ENCODE peak calls at places on chromosomes 4 and X, in six cellular contexts. J is CD4-positive, alpha-beta T cell; P is GM06990; H is cardiac muscle cell; E is fibroblast of the aortic adventitia; U is left lung. L is an unnamed sample.

GRCh38 chr4:13523591-13524503 is 20.5 kb downstream of the NKX3-2 start:
- DNase-seq in P (no peak), U (no peak), E (no peak), J (no peak), H (no peak), L (peak)

GRCh38 chr4:33961751-33962150 is 2282.6 kb downstream of the ARAP2 start:
- DNase-seq in E (no peak), P (no peak), H (no peak), U (no peak), J (no peak), L (no peak)

GRCh38 chrX:110175146-110175545 is 142.7 kb downstream of the AMMECR1 start:
- DNase-seq in H (no peak), E (no peak), U (no peak), J (no peak), P (no peak), L (no peak)

GRCh38 chr4:86155766-86156165 is 204.1 kb downstream of the MAPK10 start:
- DNase-seq in J (no peak), P (no peak), E (no peak), H (no peak), U (no peak), L (no peak)

GRCh38 chr4:155079866-155080265 is 128.6 kb upstream of the NPY2R start:
- DNase-seq in H (no peak), P (no peak), U (no peak), J (no peak), E (peak), L (no peak)

GRCh38 chrX:150499240-150499639 is 69.2 kb upstream of the MTM1 start:
- DNase-seq in U (no peak), P (no peak), H (no peak), J (no peak), E (no peak), L (no peak)

GRCh38 chrX:16946971-16947562 is 609 bp downstream of the REPS2 start:
- DNase-seq in P (peak), U (peak), H (peak), J (no peak), E (no peak), L (peak)

GRCh38 chr4:134691915-134692314 is 490.3 kb upstream of the PABPC4L start:
- DNase-seq in U (no peak), P (no peak), J (no peak), E (no peak), H (no peak), L (no peak)

GRCh38 chrX:19670854-19671620 is 155.7 kb upstream of the MAP3K15 start:
- DNase-seq in E (peak), U (no peak), P (no peak), H (no peak), J (no peak), L (no peak)

GRCh38 chrX:16712825-16713155 is 321 bp upstream of the CTPS2 start:
- DNase-seq in E (peak), H (no peak), J (no peak), U (no peak), P (no peak), L (no peak)

GRCh38 chr4:139954512-139954911 is 199.5 kb downstream of the MAML3 start:
- DNase-seq in U (no peak), J (no peak), E (no peak), P (no peak), H (no peak), L (no peak)

GRCh38 chrX:71671938-71672337 is 4.6 kb downstream of the LOC101059915 start:
- DNase-seq in H (no peak), P (no peak), J (no peak), E (no peak), U (peak), L (no peak)

GRCh38 chrX:18951032-18951431 is 32.9 kb downstream of the PHKA2 start:
- DNase-seq in P (no peak), U (no peak), E (no peak), J (no peak), H (no peak), L (no peak)

GRCh38 chr4:123631699-123632098 is 235.1 kb downstream of the SPRY1 start:
- DNase-seq in P (no peak), U (no peak), J (no peak), H (no peak), E (peak), L (no peak)

GRCh38 chrX:47235691-47236103 is 2.9 kb downstream of the USP11 start:
- DNase-seq in U (no peak), H (no peak), E (no peak), J (no peak), P (no peak), L (no peak)

GRCh38 chrX:145002776-145003175 is 244.5 kb upstream of the SPANXN1 start:
- DNase-seq in J (no peak), E (no peak), H (no peak), P (no peak), U (no peak), L (no peak)

GRCh38 chr4:119729815-119730643 is 101.4 kb upstream of the PDE5A start:
- DNase-seq in U (no peak), J (no peak), H (no peak), E (peak), P (no peak), L (no peak)

GRCh38 chr4:16124232-16124631 is 40.4 kb upstream of the PROM1 start:
- DNase-seq in E (no peak), J (no peak), H (no peak), P (no peak), U (no peak), L (no peak)

GRCh38 chr4:8504279-8505007 is 63.9 kb downstream of the TRMT44 start:
- DNase-seq in H (no peak), J (no peak), U (no peak), E (no peak), P (no peak), L (no peak)

DNA sequence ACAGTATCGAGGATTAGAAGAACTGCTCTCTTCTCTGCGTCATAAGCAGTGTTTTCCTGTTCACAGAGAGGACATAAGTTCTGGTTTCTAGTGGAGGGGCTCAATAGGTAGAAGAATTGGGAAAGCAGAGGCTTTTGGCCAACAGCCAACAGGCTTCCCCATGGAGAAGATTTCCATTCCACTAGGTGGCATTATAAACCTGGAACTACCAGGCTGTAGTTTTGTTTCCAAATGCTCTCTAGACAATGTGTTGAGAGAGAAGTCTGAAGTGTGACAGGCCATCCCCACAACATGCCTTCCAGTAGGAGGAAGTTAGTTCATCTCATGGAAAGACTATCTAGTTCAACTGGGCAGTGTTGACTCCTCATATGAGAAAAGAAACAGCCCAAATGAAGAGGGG is 63.8 kb upstream of the ANXA10 start:
- DNase-seq in J (no peak), E (no peak), P (no peak), H (no peak), U (no peak), L (no peak)
- TF ChIP-seq CTCF in J (no peak), E (no peak), P (no peak), H (peak), U (no peak), L (no peak)

DNA sequence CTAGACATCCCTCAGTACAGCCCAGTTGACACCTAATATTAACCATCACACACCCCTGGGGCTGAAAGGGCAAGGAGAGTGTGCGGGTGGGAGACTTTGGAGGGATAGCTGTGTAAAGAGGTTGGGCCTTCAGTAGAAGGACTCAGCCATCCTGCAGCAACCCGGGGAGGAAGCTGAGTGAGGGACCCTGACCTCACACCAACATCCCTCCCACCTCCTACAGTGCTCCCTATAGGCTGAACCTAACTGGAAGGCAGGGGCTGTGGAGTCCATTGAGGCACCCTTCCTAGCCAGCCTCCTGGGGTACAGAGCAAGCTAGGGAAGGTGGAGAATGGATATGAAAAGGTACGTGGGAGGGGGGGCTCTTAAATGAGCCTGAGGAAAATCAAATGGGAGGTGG is 276.3 kb downstream of the PTTG2 start:
- DNase-seq in H (no peak), J (no peak), P (no peak), U (no peak), E (no peak), L (no peak)
- TF ChIP-seq CTCF in H (no peak), J (no peak), P (no peak), U (no peak), E (no peak), L (no peak)

DNA sequence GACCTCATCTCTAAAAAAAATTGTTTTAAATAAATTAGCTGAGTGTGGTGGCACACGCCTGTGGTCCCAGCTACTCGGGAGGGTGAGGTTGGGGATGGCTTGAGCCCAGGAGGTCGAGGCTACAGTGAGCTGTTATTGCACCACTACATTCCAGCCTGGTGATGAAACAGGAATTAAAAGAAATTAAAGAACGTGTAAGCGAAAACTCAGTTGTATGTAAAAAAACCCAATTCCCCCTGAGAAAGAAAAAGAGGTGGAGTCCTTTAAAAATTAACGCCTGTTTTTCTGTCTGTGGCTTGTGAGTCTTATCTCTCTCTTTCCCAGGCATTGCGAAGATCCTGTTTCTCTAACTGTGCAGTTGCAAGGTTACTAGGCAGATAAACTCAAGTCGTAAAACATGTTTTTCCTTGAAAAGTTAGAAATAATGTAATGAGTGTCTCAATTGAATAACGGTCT is 22.1 kb downstream of the EPGN start:
- DNase-seq in E (no peak), P (no peak), H (no peak), J (no peak), U (no peak), L (no peak)
- TF ChIP-seq CTCF in E (no peak), P (no peak), H (no peak), J (no peak), U (no peak), L (no peak)

DNA sequence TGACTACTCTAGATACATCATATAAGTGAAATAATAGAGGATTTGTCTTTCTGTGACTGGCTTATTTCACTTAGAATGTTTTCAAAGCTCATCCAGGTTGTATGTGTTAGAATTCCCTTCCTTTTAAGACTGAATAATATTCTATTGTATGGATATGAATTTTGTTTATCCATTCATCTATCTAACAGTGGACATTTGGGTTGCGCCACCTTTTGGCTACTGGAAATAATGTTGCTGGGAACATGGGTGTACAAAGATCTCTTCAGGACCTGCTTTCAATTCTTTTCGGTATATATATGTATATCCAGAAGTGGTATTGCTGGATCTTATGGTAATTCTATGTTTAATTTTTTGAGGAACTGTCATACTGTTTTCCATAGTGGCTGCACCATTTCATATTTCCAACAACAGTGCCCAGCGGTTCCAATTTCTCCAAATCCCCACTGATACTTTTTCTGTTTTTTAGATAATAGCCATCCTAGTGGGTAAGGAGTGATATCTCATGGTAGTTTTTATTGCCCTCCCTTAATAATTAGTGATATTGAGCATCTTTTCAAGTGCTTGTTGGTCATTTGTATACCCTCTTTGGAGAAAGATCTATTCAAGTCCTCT is 3.4 kb upstream of the SCD5 start:
- DNase-seq in U (no peak), J (no peak), P (no peak), E (peak), H (no peak), L (no peak)
- TF ChIP-seq CTCF in U (no peak), J (no peak), P (peak), E (peak), H (peak), L (peak)

DNA sequence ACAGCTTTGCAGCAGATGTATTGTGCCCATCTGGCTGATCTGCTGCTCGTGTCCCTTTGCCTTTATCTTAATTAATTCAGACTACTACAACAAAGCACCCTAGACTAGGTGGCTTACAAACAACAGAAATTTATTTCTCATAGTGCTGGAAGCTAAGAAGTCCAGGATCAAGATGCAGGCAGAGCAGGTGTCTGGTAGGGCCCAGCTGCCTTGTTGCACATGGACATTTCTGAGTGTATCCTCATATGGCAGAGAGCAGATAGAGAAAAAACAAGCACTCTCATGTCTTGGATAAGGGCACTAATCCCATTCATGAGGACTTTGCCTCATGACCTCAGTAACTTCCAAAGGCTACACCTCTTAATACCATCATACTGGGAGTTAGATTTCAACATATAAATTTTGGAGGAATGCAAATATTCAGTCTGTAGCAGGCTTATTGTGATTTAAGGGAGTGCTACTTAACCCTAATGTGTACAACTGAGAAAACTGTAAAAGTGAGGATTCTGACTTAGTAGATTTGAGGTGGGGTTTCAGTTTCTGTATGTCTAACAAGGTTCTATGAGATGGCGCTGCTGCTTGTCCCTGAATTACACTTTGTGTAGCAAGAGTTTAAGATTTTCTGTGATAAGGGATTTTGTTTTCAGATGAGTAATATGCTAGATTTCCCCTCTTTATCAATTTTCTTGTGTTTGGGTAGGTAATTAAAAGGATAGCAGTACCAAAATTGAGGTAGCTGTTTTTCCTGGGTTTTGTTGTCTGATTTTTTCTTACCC is 473.2 kb upstream of the TECRL start:
- DNase-seq in J (no peak), U (no peak), P (no peak), E (no peak), H (no peak), L (no peak)
- TF ChIP-seq CTCF in J (no peak), U (no peak), P (no peak), E (no peak), H (no peak), L (no peak)

GRCh38 chrX:154384284-154384892 is 5.3 kb downstream of the EMD start:
- DNase-seq in U (peak), P (no peak), E (no peak), J (no peak), H (no peak), L (no peak)
- TF ChIP-seq CTCF in U (no peak), P (peak), E (peak), J (no peak), H (peak), L (no peak)

GRCh38 chr4:110959041-110959643 is 336.3 kb upstream of the PITX2 start:
- DNase-seq in J (no peak), P (no peak), H (no peak), U (no peak), E (peak), L (no peak)
- TF ChIP-seq CTCF in J (no peak), P (peak), H (peak), U (no peak), E (peak), L (peak)

DNA sequence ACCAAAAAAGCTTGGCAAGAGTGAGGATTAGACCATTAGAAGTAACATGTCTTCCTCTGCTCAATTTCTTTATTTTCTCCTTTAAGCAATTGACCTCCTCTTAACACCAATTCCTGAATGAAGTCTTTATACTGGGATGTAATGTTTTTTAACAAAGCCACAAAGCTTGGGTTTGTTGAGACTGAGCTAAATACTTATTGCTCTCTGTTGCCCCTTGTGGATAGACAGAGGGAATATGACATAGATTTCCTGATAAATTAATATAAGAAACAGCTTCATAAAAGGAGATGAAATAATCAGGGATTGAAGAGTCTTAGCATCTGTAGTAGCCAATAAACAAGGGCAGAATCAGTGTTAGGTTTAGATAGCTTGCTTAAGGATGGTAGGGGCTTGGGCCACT is 57.6 kb downstream of the CCDC160 start:
- DNase-seq in E (peak), U (no peak), J (no peak), P (no peak), H (peak), L (no peak)
- TF ChIP-seq CTCF in E (peak), U (no peak), J (no peak), P (peak), H (no peak), L (no peak)

GRCh38 chrX:39935414-39936064 is 162.2 kb downstream of the BCOR start:
- DNase-seq in P (no peak), H (no peak), J (no peak), E (no peak), U (no peak), L (no peak)
- TF ChIP-seq CTCF in P (no peak), H (no peak), J (no peak), E (no peak), U (no peak), L (no peak)

GRCh38 chr4:84451546-84451945 is 47.5 kb downstream of the NKX6-1 start:
- DNase-seq in H (no peak), P (no peak), E (peak), J (no peak), U (no peak), L (no peak)
- TF ChIP-seq CTCF in H (peak), P (peak), E (peak), J (no peak), U (no peak), L (peak)

L was measured in GM10248.